ENCODE peak calls at places on chromosomes 4 and X, in five cellular contexts. I, B, U, T and Y are unnamed samples.

GRCh38 chr4:82429728-82430192 is 502 bp downstream of the HNRNPDL start:
- DNase-seq in B (no peak), U (peak; percentile 69), T (no peak), I (no peak), Y (peak; percentile 81)

GRCh38 chr4:15385928-15386327 is 41.9 kb upstream of the C1QTNF7 start:
- DNase-seq in I (peak; percentile 35), U (no peak), T (no peak), B (no peak), Y (no peak)

GRCh38 chrX:118347131-118347530 is 1.2 kb downstream of the WDR44 start:
- DNase-seq in T (peak; percentile 27), I (no peak), U (no peak), B (no peak), Y (peak; percentile 72)

GRCh38 chr4:26322349-26322748 is 1.5 kb downstream of the RBPJ start:
- DNase-seq in I (no peak), U (no peak), B (no peak), T (no peak), Y (peak; percentile 57)

GRCh38 chrX:39936886-39937770 is 160.6 kb downstream of the BCOR start:
- DNase-seq in I (no peak), T (no peak), U (no peak), B (no peak), Y (no peak)

GRCh38 chrX:69503835-69504625 is at the start of gene NALF2:
- DNase-seq in B (no peak), U (peak; percentile 75), I (peak; percentile 56), T (peak; percentile 92), Y (peak; percentile 60)

GRCh38 chr4:123244233-123244632 is 152.4 kb upstream of the SPRY1 start:
- DNase-seq in U (no peak), T (peak; percentile 10), B (no peak), I (peak; percentile 27), Y (no peak)

GRCh38 chr4:152257601-152258066 is 278.3 kb downstream of the FBXW7 start:
- DNase-seq in B (no peak), U (no peak), T (peak; percentile 50), I (no peak), Y (peak; percentile 68)

GRCh38 chr4:99324978-99325377 is 3.8 kb upstream of the ADH1B start:
- DNase-seq in I (peak; percentile 61), B (no peak), T (no peak), U (no peak), Y (peak; percentile 84)

GRCh38 chrX:110477593-110478228 is 119.1 kb downstream of the RTL9 start:
- DNase-seq in I (no peak), B (no peak), T (no peak), U (no peak), Y (no peak)

GRCh38 chr4:86935833-86936721 is 1.3 kb downstream of the AFF1 start:
- DNase-seq in B (no peak), U (peak; percentile 7), T (peak; percentile 63), I (peak; percentile 50), Y (peak; percentile 80)

GRCh38 chrX:64192673-64193072 is 12.8 kb downstream of the AMER1 start:
- DNase-seq in T (no peak), U (no peak), B (no peak), I (no peak), Y (no peak)

GRCh38 chr4:81919810-81920209 is 448.1 kb upstream of the RASGEF1B start:
- DNase-seq in I (no peak), T (peak; percentile 30), U (no peak), B (no peak), Y (no peak)

GRCh38 chrX:46376246-46376885 is 168.9 kb downstream of the ZNF674 start:
- DNase-seq in I (no peak), U (peak; percentile 75), T (peak; percentile 74), B (no peak), Y (peak; percentile 75)

GRCh38 chr4:11441182-11441556 is 12.5 kb upstream of the HS3ST1 start:
- DNase-seq in T (no peak), B (no peak), I (no peak), U (no peak), Y (no peak)

GRCh38 chr4:34258176-34258575 is 1986.1 kb downstream of the ARAP2 start:
- DNase-seq in U (no peak), B (no peak), I (no peak), T (no peak), Y (no peak)

GRCh38 chr4:72954811-72955210 is 114.7 kb downstream of the COX18 start:
- DNase-seq in B (no peak), T (no peak), I (no peak), U (no peak), Y (peak; percentile 30)

GRCh38 chr4:139920552-139920951 is 233.4 kb downstream of the MAML3 start:
- DNase-seq in U (no peak), T (peak; percentile 55), B (no peak), I (no peak), Y (no peak)

GRCh38 chr4:138034871-138035270 is 207.3 kb downstream of the SLC7A11 start:
- DNase-seq in U (no peak), I (no peak), B (no peak), T (no peak), Y (peak; percentile 90)

GRCh38 chr4:7761720-7762119 is 177.9 kb downstream of the AFAP1 start:
- DNase-seq in B (no peak), T (peak; percentile 69), U (peak; percentile 29), I (peak; percentile 81), Y (peak; percentile 75)

GRCh38 chrX:110322603-110323002 is 4.7 kb upstream of the AMMECR1 start:
- DNase-seq in I (no peak), B (no peak), T (peak; percentile 70), U (peak; percentile 69), Y (peak; percentile 56)

GRCh38 chr4:47209833-47210232 is 178.5 kb downstream of the GABRB1 start:
- DNase-seq in B (no peak), I (no peak), T (no peak), U (no peak), Y (peak; percentile 47)

GRCh38 chr4:113958766-113959540 is 20.5 kb downstream of the ARSJ start:
- DNase-seq in T (no peak), B (no peak), U (peak; percentile 58), I (no peak), Y (peak; percentile 88)

GRCh38 chr4:123609829-123610228 is 213.2 kb downstream of the SPRY1 start:
- DNase-seq in U (no peak), T (no peak), I (no peak), B (no peak), Y (no peak)

GRCh38 chr4:11424000-11424399 is 4.7 kb downstream of the HS3ST1 start:
- DNase-seq in U (peak; percentile 11), I (no peak), B (no peak), T (peak; percentile 62), Y (peak; percentile 6)

GRCh38 chr4:159162576-159162975 is 59.7 kb downstream of the RAPGEF2 start:
- DNase-seq in B (no peak), U (no peak), T (no peak), I (no peak), Y (no peak)

GRCh38 chrX:72545990-72546389 is 26.7 kb downstream of the HDAC8 start:
- DNase-seq in I (no peak), T (peak; percentile 8), B (no peak), U (peak; percentile 31), Y (no peak)

GRCh38 chr4:183332447-183332846 is 10.2 kb upstream of the CLDN24 start:
- DNase-seq in B (no peak), T (no peak), U (no peak), I (no peak), Y (no peak)

GRCh38 chrX:150879855-150880807 is 18.3 kb downstream of the CD99L2 start:
- DNase-seq in U (no peak), T (no peak), I (no peak), B (no peak), Y (no peak)

GRCh38 chrX:47483310-47484268 is 567 bp upstream of the ZNF41 start:
- DNase-seq in I (peak; percentile 32), U (peak; percentile 14), B (no peak), T (peak; percentile 58), Y (peak; percentile 60)

GRCh38 chr4:88526221-88526815 is 2.7 kb upstream of the PYURF start:
- DNase-seq in T (peak; percentile 3), B (no peak), I (no peak), U (no peak), Y (peak; percentile 58)